ENCODE peak calls at places on chromosomes 6 and 20, in nine cellular contexts. O is right cardiac atrium, L is tibial artery, U is IMR-90, H is PC-9, A is left ventricle myocardium inferior, C is WERI-Rb-1, G is lower lobe of right lung, B is neuronal stem cell. Y is an unnamed sample.

GRCh38 chr6:14467591-14467990 is 350.0 kb downstream of the CD83 start:
- DNase-seq in H (no peak), B (no peak), G (no peak), L (no peak), A (no peak), U (peak), O (no peak), C (no peak), Y (no peak)

GRCh38 chr6:113513086-113513485 is 344.1 kb upstream of the MARCKS start:
- DNase-seq in L (no peak), U (no peak), A (no peak), C (no peak), O (no peak), H (no peak), G (no peak), B (no peak), Y (no peak)

GRCh38 chr6:136607204-136607931 is 57.1 kb upstream of the MAP7 start:
- DNase-seq in B (no peak), H (peak), G (no peak), O (no peak), C (no peak), A (no peak), L (no peak), U (peak), Y (no peak)

GRCh38 chr20:41245086-41245707 is 72.3 kb downstream of the ZHX3 start:
- DNase-seq in O (no peak), B (peak), U (peak), C (no peak), A (no peak), G (no peak), L (no peak), H (no peak), Y (no peak)

GRCh38 chr6:81696505-81696904 is 56.0 kb downstream of the TENT5A start:
- DNase-seq in A (no peak), C (no peak), L (no peak), G (no peak), O (no peak), B (no peak), U (peak), H (peak), Y (peak)

GRCh38 chr6:57324538-57324937 is 7.1 kb downstream of the PRIM2 start:
- DNase-seq in U (peak), H (no peak), G (no peak), C (no peak), B (no peak), A (no peak), O (no peak), L (no peak), Y (no peak)

GRCh38 chr20:46229478-46229877 is 78.8 kb downstream of the CDH22 start:
- DNase-seq in H (no peak), G (no peak), A (no peak), L (no peak), B (no peak), O (no peak), C (no peak), U (no peak), Y (no peak)

GRCh38 chr6:144469144-144469575 is 184.0 kb downstream of the UTRN start:
- DNase-seq in B (no peak), A (no peak), C (no peak), H (no peak), L (no peak), G (no peak), U (no peak), O (no peak), Y (no peak)

GRCh38 chr20:45823949-45824835 is 2.9 kb downstream of the TNNC2 start:
- DNase-seq in L (no peak), B (no peak), G (peak), A (peak), O (peak), H (peak), C (peak), U (no peak), Y (no peak)

GRCh38 chr6:45970326-45970725 is 45.3 kb downstream of the CLIC5 start:
- DNase-seq in H (no peak), G (no peak), U (no peak), A (no peak), C (no peak), B (no peak), O (no peak), L (no peak), Y (no peak)
- H3K27ac ChIP-seq in H (no peak), G (no peak), U (no peak), A (peak), C (peak), B (no peak), O (peak), L (no peak), Y (no peak)

GRCh38 chr6:45576648-45577624 is 199.2 kb upstream of the SUPT3H start:
- DNase-seq in O (peak), G (peak), H (no peak), U (no peak), B (no peak), L (no peak), C (no peak), A (peak), Y (no peak)

GRCh38 chr6:45574885-45575284 is 197.2 kb upstream of the SUPT3H start:
- DNase-seq in U (no peak), G (no peak), L (no peak), H (peak), B (no peak), C (no peak), A (no peak), O (no peak), Y (peak)

GRCh38 chr6:45572833-45573232 is 195.1 kb upstream of the SUPT3H start:
- DNase-seq in C (no peak), G (no peak), H (no peak), U (no peak), A (no peak), O (no peak), L (no peak), B (no peak), Y (no peak)

GRCh38 chr6:45574013-45574412 is 196.3 kb upstream of the SUPT3H start:
- DNase-seq in U (no peak), C (no peak), G (no peak), B (no peak), H (no peak), A (no peak), O (no peak), L (no peak), Y (no peak)

DNA sequence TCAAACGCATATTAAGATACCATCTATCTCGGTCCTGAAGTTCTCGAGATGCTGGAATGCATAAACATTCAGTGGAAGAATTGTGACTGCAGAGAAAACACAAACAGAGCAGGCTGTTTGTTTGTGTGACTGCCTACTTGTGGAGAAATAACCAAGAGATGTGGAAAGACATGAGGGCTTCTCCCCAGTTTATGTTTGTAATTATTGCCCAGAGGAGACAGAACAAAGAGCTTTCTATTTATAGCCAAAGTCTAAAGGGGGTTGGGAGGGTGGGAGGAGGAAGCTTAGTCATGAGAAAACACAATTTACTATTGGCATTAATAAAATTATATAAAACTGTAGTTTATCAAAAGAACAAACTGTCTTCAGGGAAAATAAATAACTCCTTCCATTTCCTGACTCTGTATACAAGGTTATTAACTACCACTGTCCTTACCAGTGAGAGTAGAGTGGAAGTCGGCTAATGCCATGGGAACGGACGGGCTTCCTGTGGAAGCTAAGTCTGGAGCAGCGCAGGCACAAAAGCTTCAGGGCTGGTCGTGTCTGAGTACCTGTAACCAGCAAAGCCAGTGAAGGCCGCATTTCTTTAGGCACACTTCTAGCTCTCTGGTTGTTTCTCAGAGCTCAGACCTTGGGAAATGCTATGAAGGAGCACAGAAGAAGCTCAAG is 200.2 kb upstream of the SUPT3H start:
- DNase-seq in G (no peak), A (no peak), B (no peak), L (no peak), H (no peak), O (no peak), U (peak), C (no peak), Y (no peak)
- H3K27ac ChIP-seq in G (no peak), A (peak), B (no peak), L (no peak), H (no peak), O (no peak), U (peak), C (no peak), Y (no peak)

GRCh38 chr6:44387346-44388134 is at the start of gene CDC5L:
- DNase-seq in O (peak), G (peak), A (peak), B (peak), U (peak), C (peak), H (peak), L (peak), Y (peak)

GRCh38 chr6:44386929-44387345 is 569 bp upstream of the CDC5L start:
- DNase-seq in A (no peak), L (no peak), B (no peak), G (no peak), C (no peak), U (peak), H (peak), O (no peak), Y (peak)

GRCh38 chr6:44386364-44386928 is 1.1 kb upstream of the CDC5L start:
- DNase-seq in A (no peak), H (no peak), G (peak), C (no peak), U (no peak), L (peak), B (no peak), O (no peak), Y (no peak)

GRCh38 chr6:44388876-44389275 is 1.4 kb downstream of the CDC5L start:
- DNase-seq in G (no peak), C (no peak), H (no peak), O (no peak), B (no peak), L (no peak), U (no peak), A (no peak), Y (no peak)

DNA sequence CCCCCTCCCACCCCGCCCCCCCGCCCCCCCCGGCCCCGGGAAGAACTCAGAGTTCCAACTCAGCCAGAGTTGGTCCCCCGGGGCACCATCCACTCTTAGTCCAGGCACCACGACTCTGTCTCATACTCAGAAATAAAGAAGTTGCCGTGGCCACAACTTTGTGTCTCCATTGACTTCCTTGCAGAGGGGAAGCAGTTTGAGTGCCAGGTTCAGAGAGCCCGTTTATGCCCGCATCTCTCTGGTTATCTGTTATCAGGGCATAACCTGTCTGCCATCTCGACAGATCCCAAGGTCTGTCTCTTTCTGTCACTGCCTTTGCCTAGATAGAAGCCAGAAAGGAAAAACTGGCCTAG is 605 bp downstream of the CDC5L start:
- DNase-seq in C (no peak), O (no peak), A (no peak), B (no peak), L (no peak), H (no peak), U (no peak), G (no peak), Y (no peak)
- H3K27ac ChIP-seq in C (peak), O (peak), A (peak), B (no peak), L (peak), H (no peak), U (peak), G (peak), Y (peak)

GRCh38 chr6:48985025-48985424 is 478.0 kb downstream of the MMUT start:
- DNase-seq in O (no peak), H (no peak), C (no peak), B (no peak), U (peak), A (no peak), L (no peak), G (no peak), Y (no peak)
- H3K27ac ChIP-seq in O (no peak), H (no peak), C (no peak), B (no peak), U (no peak), A (no peak), L (no peak), G (no peak), Y (peak)

DNA sequence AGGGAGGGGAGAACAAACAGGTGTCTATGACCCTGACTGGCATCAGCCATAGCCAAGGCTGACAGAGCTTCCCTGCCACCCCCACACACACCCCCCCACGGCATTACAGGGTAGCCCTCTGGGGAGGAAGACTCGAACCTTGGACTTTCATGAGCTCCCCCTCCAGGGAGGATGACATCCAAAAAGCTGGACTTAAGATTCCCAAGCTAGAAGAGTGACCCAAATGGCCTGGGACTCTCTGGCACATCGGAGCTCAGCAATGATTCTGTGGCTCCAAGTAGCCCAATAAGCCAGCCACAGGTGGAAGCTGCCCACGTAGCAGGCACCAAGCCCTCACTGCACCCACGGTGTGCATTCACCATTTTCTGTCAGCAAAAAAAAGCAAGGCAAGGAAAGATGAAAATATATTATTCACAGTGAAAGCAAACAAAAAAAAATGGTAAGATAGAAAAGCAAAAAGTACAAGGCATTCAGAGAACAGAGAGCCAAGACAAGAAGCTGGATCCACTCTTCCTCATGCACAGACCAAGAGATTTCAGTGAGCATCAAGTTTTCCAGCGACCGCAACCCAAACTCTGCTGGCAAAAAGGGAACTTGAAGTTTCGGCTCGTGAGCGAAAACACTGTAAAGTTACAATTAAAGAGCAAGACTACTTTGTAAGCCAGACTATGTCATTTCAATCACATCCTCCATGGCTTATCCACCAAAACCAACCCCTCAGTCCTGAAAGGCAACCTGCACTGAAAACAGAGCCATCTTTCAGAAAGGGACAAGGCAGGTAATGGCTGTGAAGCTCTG is 10.9 kb downstream of the JAG1 start:
- DNase-seq in C (no peak), H (no peak), U (no peak), L (no peak), B (no peak), O (no peak), G (no peak), A (no peak), Y (no peak)
- H3K27ac ChIP-seq in C (no peak), H (no peak), U (no peak), L (peak), B (no peak), O (no peak), G (no peak), A (peak), Y (peak)

GRCh38 chr6:142015011-142015410 is 117.7 kb upstream of the GJE1 start:
- DNase-seq in U (no peak), G (no peak), A (no peak), H (no peak), B (no peak), L (no peak), C (no peak), O (no peak), Y (no peak)
- H3K27ac ChIP-seq in U (peak), G (no peak), A (no peak), H (peak), B (no peak), L (no peak), C (no peak), O (no peak), Y (peak)

GRCh38 chr6:168057836-168058235 is 21.2 kb downstream of the FRMD1 start:
- DNase-seq in L (no peak), H (no peak), U (no peak), B (no peak), G (no peak), O (no peak), A (no peak), C (no peak), Y (no peak)

GRCh38 chr6:168061269-168062210 is 17.5 kb downstream of the FRMD1 start:
- DNase-seq in B (no peak), H (no peak), U (no peak), G (no peak), L (no peak), C (no peak), A (no peak), O (no peak), Y (no peak)

GRCh38 chr6:168056892-168057527 is 22.0 kb downstream of the FRMD1 start:
- DNase-seq in L (no peak), C (no peak), U (no peak), B (no peak), H (no peak), O (no peak), A (no peak), G (no peak), Y (no peak)

GRCh38 chr6:168060521-168060931 is 18.5 kb downstream of the FRMD1 start:
- DNase-seq in H (no peak), A (peak), O (peak), G (no peak), B (peak), U (peak), L (peak), C (peak), Y (no peak)

DNA sequence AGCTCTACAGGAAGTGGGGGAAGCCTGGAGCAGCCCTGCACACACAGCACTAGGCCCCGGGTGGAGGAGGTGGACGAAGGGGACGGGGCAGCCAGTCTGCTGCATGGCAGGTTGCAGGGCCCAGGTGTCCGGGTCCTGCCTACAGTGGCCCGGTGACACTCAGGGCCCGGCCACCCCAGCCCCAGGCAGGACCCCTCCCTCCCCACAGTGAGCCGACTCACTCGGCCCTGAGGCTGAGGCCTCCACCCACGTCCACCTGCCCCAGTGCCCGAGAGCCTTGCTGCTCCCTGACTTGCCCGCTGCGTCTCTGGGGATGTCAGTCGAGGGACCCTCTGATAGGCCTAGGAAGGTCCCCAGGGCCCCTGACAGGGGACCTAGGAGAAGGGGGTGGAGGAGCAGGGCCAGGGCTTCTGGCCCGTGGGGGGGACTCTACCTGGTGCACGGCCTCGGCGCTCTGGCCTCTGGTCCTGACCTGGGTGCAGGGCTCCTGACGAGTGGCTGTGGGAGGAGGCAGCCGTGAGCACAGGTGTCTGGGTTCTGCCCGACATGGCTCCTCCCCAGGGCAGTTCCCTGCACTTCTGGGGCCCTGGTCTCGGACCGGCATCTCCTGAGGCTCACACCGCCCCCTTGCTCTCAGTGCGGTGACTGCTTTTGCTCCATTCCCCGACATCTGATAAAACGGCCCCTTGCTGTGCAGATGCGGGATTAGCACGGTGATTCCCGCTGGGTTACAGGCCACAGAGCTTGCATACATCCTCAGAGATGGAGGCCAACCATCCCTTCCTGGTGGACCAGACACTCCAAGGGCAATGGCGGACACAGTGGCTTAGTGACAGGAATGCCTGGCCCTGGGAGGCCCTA is 20.1 kb downstream of the FRMD1 start:
- DNase-seq in G (no peak), U (no peak), O (no peak), C (peak), H (no peak), B (no peak), L (no peak), A (no peak), Y (no peak)
- H3K27ac ChIP-seq in G (no peak), U (no peak), O (no peak), C (no peak), H (no peak), B (no peak), L (no peak), A (no peak), Y (no peak)

GRCh38 chr6:20464847-20465246 is 63.2 kb downstream of the E2F3 start:
- DNase-seq in B (no peak), A (no peak), H (no peak), L (no peak), G (no peak), O (no peak), C (no peak), U (no peak), Y (no peak)
- H3K27ac ChIP-seq in B (no peak), A (no peak), H (no peak), L (no peak), G (no peak), O (no peak), C (no peak), U (no peak), Y (peak)

GRCh38 chr20:43842126-43843020 is 72.3 kb upstream of the TOX2 start:
- DNase-seq in B (no peak), L (no peak), H (no peak), U (no peak), G (no peak), C (no peak), O (no peak), A (no peak), Y (no peak)
- H3K27ac ChIP-seq in B (no peak), L (no peak), H (peak), U (no peak), G (no peak), C (no peak), O (no peak), A (no peak), Y (no peak)

Y was measured in epithelial cell of prostate.